ENCODE peak calls at places on chromosomes 12 and 14, in four cellular contexts. P is PC-3, O is MM.1S, Q is PC-9. A is an unnamed sample.

GRCh38 chr14:93103392-93104080 is 12.2 kb downstream of the ITPK1 start:
- DNase-seq in Q (peak; percentile 64), O (peak; percentile 74), P (no peak), A (peak; percentile 30)

GRCh38 chr14:58747181-58747580 is 109.4 kb downstream of the DACT1 start:
- DNase-seq in P (peak; percentile 100), O (no peak), Q (peak; percentile 50), A (peak; percentile 85)

GRCh38 chr12:91349451-91349850 is 166.8 kb upstream of the DCN start:
- DNase-seq in Q (no peak), P (no peak), O (no peak), A (peak; percentile 59)

GRCh38 chr12:90234455-90234854 is 525.8 kb upstream of the ATP2B1 start:
- DNase-seq in P (no peak), O (no peak), Q (no peak), A (peak; percentile 20)

GRCh38 chr14:93219103-93219726 is 12.2 kb downstream of the UBR7 start:
- DNase-seq in Q (peak; percentile 65), P (peak; percentile 74), O (peak; percentile 54), A (peak; percentile 75)

GRCh38 chr12:30794020-30794419 is 39.3 kb upstream of the CAPRIN2 start:
- DNase-seq in O (no peak), Q (peak; percentile 56), P (peak; percentile 31), A (peak; percentile 7)

GRCh38 chr12:124437621-124438414 is 129.6 kb downstream of the NCOR2 start:
- DNase-seq in Q (no peak), P (no peak), O (no peak), A (no peak)

GRCh38 chr12:52168019-52168717 is 23.6 kb downstream of the KRT80 start:
- DNase-seq in O (no peak), Q (no peak), P (peak; percentile 61), A (peak; percentile 57)

GRCh38 chr12:49342914-49343731 is 3.6 kb upstream of the DNAJC22 start:
- DNase-seq in O (no peak), Q (no peak), P (no peak), A (peak; percentile 33)

GRCh38 chr12:109358154-109358869 is 10.6 kb downstream of the MYO1H start:
- DNase-seq in P (no peak), O (peak; percentile 52), Q (no peak), A (peak; percentile 45)

GRCh38 chr12:7188557-7189397 is 709 bp upstream of the PEX5 start:
- DNase-seq in O (peak; percentile 70), Q (peak; percentile 64), P (peak; percentile 61), A (peak; percentile 87)

GRCh38 chr12:81573228-81573627 is 185.9 kb downstream of the PPFIA2 start:
- DNase-seq in O (no peak), Q (no peak), P (no peak), A (peak; percentile 24)

GRCh38 chr14:91225025-91225424 is 19.5 kb downstream of the GPR68 start:
- DNase-seq in Q (no peak), O (no peak), P (peak; percentile 37), A (peak; percentile 59)

GRCh38 chr12:5503774-5504173 is 71.9 kb downstream of the NTF3 start:
- DNase-seq in Q (no peak), P (no peak), O (no peak), A (no peak)

GRCh38 chr12:87720967-87721366 is 308.2 kb downstream of the C12orf50 start:
- DNase-seq in Q (no peak), O (no peak), P (no peak), A (no peak)

DNA sequence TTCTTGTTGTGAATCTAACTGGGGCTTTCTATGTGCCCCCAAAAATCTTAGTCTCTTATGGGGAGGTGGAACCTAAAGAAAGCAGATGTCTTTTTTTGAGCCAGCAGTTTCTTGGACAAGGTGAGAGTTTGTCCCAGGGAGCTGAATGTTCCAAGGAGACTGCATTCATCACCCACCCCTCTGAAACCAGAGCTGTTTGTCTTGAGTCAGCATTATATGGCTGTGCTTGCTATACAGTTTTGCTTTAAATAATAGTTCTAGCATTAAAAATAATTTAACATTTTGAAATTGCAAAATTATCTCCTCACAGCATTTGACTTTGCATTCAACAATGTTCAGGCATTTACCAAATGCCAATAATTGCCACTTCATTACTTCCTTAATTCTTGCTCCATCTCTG is 813.3 kb downstream of the BCL11B start:
- DNase-seq in Q (no peak), O (no peak), P (no peak), A (no peak)
- H3K9me2 ChIP-seq in Q (no peaks in the 10 kb centered on the region), O (no peaks in the 10 kb centered on the region), P (no peaks in the 10 kb centered on the region), A (no peaks in the 10 kb centered on the region)

GRCh38 chr12:120652671-120653435 is 12.4 kb downstream of the CABP1 start:
- DNase-seq in Q (no peak), P (no peak), O (no peak), A (no peak)

GRCh38 chr12:120647375-120647755 is 6.9 kb downstream of the CABP1 start:
- DNase-seq in P (no peak), O (no peak), Q (no peak), A (no peak)

GRCh38 chr12:120651821-120652220 is 11.4 kb downstream of the CABP1 start:
- DNase-seq in P (no peak), O (no peak), Q (no peak), A (peak; percentile 40)

GRCh38 chr12:120650249-120650690 is 9.8 kb downstream of the CABP1 start:
- DNase-seq in O (no peak), Q (no peak), P (no peak), A (no peak)

DNA sequence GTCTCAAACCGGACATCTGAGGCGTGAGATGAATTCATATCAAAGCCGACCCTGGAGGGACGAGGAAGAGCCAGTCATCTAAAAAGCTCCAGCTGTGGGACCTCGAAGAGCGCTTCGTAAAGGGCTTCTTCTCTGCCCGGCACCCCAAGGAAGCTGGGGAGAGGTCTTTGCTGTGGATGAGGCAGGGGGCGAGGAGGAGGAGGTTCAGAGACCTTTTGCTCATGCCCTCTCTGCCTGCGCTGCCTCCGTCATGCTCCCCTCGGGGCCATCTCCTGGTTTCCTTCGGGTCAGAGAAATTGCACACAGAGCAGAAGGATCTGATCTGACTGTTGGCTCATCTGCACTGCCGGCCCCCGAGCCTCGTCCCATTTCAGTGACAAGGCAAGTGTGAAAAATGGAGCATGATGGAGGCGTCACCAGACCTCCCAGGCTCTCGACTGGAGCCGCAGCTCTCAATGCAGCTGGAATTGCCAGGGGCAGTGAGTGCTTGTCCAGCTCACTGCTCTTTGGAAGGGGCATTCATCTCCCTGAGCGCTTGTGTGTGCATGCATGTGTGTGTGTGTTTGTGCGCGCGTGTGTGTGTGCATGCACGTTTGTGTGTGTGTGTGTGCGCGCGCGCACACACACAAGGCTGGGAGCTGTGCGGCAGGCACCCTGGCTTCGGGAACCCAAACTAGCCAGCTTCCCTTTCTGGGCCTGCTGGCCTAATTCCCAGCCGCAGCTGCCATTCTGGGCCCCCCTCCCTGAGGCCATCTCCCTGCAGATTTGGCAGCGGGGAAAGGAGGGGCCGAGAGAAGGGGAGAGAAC is 9.2 kb downstream of the CABP1 start:
- DNase-seq in O (no peak), Q (no peak), P (no peak), A (peak; percentile 33)
- TF ChIP-seq EZH2 in O (no peak), Q (no peak), P (no peak), A (no peak)

GRCh38 chr14:51848120-51848519 is 12.3 kb upstream of the GNG2 start:
- DNase-seq in Q (no peak), O (no peak), P (no peak), A (peak; percentile 61)
- H2AFZ ChIP-seq in Q (no peak overlapping the region), O (no peak overlapping the region), P (no peak overlapping the region), A (no peak overlapping the region)

GRCh38 chr12:102534899-102535298 is 54.5 kb upstream of the IGF1 start:
- DNase-seq in O (no peak), Q (no peak), P (no peak), A (peak; percentile 73)
- H3K9me2 ChIP-seq in O (no peaks in the 10 kb centered on the region), Q (no peaks in the 10 kb centered on the region), P (no peaks in the 10 kb centered on the region), A (no peaks in the 10 kb centered on the region)

GRCh38 chr12:45388545-45388944 is 172.7 kb downstream of the ANO6 start:
- DNase-seq in P (peak; percentile 60), O (no peak), Q (no peak), A (peak; percentile 67)
- TF ChIP-seq EZH2 in P (no peak), O (no peak), Q (no peak), A (no peak)

DNA sequence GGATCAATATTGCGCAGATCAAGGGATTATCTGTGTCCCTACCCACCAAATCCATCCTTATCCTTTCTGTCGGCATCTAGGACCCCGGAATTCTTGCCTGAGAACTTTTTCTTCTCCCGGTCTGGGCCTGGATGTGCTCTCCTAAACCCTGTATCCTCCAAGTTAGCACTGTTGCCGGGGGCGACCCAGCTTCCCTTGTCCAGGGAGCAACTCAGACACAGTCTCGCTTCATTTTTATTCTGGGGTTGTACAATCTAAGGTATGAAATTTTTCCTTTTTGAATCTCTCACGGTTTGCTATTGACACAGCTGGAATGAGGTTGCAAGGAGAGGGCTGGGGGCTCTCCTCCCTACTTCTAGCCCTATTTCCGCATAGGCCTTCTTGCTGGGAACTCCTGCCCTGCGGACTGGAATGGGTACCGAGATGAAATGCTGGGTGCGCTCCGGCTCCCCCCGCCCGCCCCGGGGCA is 399 bp upstream of the PNP start:
- DNase-seq in O (no peak), Q (no peak), P (no peak), A (peak; percentile 49)
- H2AFZ ChIP-seq in O (peak overlapping the region; percentile 65), Q (peak overlapping the region; percentile 94), P (peak overlapping the region; percentile 84), A (peak overlapping the region; percentile 98)

DNA sequence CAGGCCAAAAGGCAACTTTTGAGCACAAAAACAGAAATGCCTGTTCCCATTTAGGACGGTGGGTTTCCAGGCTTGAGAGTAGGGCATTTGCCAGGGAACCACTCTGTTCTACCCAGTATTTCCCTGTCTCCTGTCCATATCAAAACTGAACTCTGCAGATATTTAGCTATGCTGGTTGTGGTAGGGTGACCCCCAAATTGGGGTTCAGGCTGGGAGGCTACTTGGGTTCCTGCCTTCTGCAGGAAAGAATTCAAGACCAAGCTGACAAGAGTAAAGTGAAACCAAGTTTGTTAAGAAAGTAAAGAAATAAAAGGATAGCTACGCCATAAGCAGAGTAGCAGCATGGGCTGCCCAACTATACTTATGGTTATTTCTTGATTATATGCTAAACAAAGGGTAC is 3.6 kb upstream of the BLTP3B start:
- DNase-seq in Q (no peak), O (no peak), P (no peak), A (no peak)
- H3K9me2 ChIP-seq in Q (no peaks in the 10 kb centered on the region), O (no peaks in the 10 kb centered on the region), P (no peaks in the 10 kb centered on the region), A (no peaks in the 10 kb centered on the region)

A was measured in GM23248.